ENCODE peak calls at places on chromosomes 13 and 19, in four cellular contexts. G is K562, O is H1, N is HepG2. E is an unnamed sample.

GRCh38 chr19:11264452-11265176 is 2.3 kb upstream of the DOCK6 start:
- DNase-seq in G (peak), N (peak), O (peak), E (peak)

GRCh38 chr13:99830931-99831330 is 140.6 kb downstream of the ZIC5 start:
- DNase-seq in G (no peak), O (no peak), N (no peak), E (no peak)

GRCh38 chr19:49468199-49468598 is 5.8 kb upstream of the FLT3LG start:
- DNase-seq in N (no peak), G (peak), O (no peak), E (no peak)

GRCh38 chr13:42279080-42279479 is 7.1 kb downstream of the AKAP11 start:
- DNase-seq in G (no peak), O (no peak), N (no peak), E (no peak)

GRCh38 chr19:17020823-17021222 is 5.8 kb downstream of the CPAMD8 start:
- DNase-seq in N (no peak), O (no peak), G (peak), E (peak)

GRCh38 chr13:113814435-113814821 is 49.4 kb downstream of the GAS6 start:
- DNase-seq in N (no peak), O (no peak), G (no peak), E (no peak)

GRCh38 chr13:99955747-99956472 is 15.7 kb downstream of the ZIC5 start:
- DNase-seq in N (no peak), O (peak), G (no peak), E (no peak)

GRCh38 chr13:98848736-98849135 is 96.3 kb upstream of the SLC15A1 start:
- DNase-seq in O (no peak), G (no peak), N (no peak), E (no peak)

GRCh38 chr19:19866599-19867248 is 1.0 kb downstream of the ZNF253 start:
- DNase-seq in O (peak), G (peak), N (peak), E (peak)

GRCh38 chr13:76991432-76991795 is 467 bp upstream of the CLN5 start:
- DNase-seq in N (no peak), O (no peak), G (no peak), E (no peak)

GRCh38 chr13:32315255-32316029 is at the start of the genes BRCA2 and ZAR1L:
- DNase-seq in G (peak), N (peak), O (peak), E (peak)

GRCh38 chr19:13241321-13242104 is 91.3 kb downstream of the IER2 start:
- DNase-seq in O (peak), G (no peak), N (no peak), E (no peak)

GRCh38 chr19:3538965-3539742 is at the start of gene TEKTIP1:
- DNase-seq in O (peak), N (no peak), G (peak), E (no peak)

GRCh38 chr13:91241249-91241648 is 106.2 kb upstream of the MIR17HG start:
- DNase-seq in O (no peak), N (no peak), G (no peak), E (no peak)

GRCh38 chr13:22061371-22061805 is 390.5 kb downstream of the FGF9 start:
- DNase-seq in O (no peak), N (no peak), G (no peak), E (no peak)

GRCh38 chr13:47545630-47546029 is 455.4 kb downstream of the SUCLA2 start:
- DNase-seq in G (no peak), N (no peak), O (no peak), E (no peak)

GRCh38 chr13:50437252-50437651 is 406.2 kb downstream of the DLEU7 start:
- DNase-seq in G (no peak), O (no peak), N (no peak), E (no peak)

GRCh38 chr19:41612483-41612882 is 14.4 kb downstream of the CEACAM4 start:
- DNase-seq in G (no peak), O (no peak), N (no peak), E (no peak)

GRCh38 chr13:106530209-106530906 is 5.1 kb downstream of the EFNB2 start:
- DNase-seq in N (no peak), O (no peak), G (no peak), E (peak)

GRCh38 chr13:40794414-40795368 is 5.3 kb downstream of the SLC25A15 start:
- DNase-seq in N (no peak), O (no peak), G (no peak), E (no peak)

GRCh38 chr19:2013683-2013961 is 1.9 kb downstream of the BTBD2 start:
- DNase-seq in G (no peak), N (no peak), O (no peak), E (no peak)

GRCh38 chr19:1880611-1881392 is 4.5 kb downstream of the ABHD17A start:
- DNase-seq in O (no peak), N (no peak), G (no peak), E (no peak)

GRCh38 chr13:66689037-66689619 is 541.0 kb downstream of the PCDH9 start:
- DNase-seq in N (no peak), G (no peak), O (no peak), E (peak)
- TF ChIP-seq JUN in N (no peak), G (no peak), O (no peak), E (no peak)

DNA sequence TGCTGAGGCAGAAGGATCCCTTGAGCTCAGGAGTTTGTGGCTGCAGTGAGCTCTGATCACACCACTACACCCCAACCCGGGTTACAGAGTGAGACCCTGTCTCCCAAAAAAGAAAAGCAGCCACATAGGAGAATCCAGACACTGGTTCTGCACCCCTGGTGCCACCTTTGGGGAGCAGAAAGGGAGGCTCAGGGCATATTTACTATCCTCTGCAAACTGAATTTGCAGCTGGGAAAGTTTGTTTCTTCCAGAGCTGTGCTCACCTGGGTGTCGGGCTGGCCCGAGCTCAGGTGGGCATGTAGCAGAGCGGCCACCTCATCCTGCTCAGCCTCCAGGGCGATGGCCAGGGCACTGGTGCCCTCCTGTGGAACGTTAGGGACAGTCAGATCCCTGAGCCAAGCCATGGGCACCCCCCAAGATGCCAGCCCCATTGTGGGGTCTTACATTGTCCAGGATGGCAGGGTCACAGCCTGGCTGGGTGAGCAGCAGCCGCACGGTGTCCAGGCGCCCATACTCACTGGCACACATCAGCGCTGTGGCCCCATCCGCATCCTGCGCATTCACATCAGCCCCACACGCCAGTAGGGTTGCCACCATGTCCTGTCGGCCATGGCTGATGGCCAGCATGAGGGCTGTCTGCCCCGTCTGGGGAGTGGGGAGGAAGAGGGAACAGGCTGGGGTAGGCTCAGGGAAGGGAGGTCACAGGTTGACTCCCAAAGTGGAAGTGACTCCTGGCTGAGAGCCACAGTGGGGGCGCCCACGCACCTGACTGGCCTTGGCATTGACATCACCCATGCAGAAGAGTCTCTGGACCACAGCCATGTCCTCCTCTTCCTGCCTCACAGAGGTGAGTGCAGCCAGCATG is 3.1 kb downstream of the RPS28 start:
- DNase-seq in O (peak), G (no peak), N (no peak), E (no peak)
- TF ChIP-seq POLR2AphosphoS5 in O (peak), G (no peak), N (peak), E (no peak)

GRCh38 chr19:40519352-40520322 is 52.8 kb downstream of the SPTBN4 start:
- DNase-seq in G (no peak), N (no peak), O (peak), E (no peak)
- TF ChIP-seq JUN in G (no peak), N (no peak), O (no peak), E (no peak)

GRCh38 chr13:24271611-24272451 is 37.5 kb upstream of the C1QTNF9 start:
- DNase-seq in N (peak), O (no peak), G (no peak), E (peak)

GRCh38 chr13:24271231-24271610 is 38.2 kb upstream of the C1QTNF9 start:
- DNase-seq in G (no peak), O (no peak), N (no peak), E (no peak)

GRCh38 chr13:24274452-24274971 is 34.9 kb upstream of the C1QTNF9 start:
- DNase-seq in G (no peak), N (no peak), O (no peak), E (no peak)

GRCh38 chr13:24273926-24274325 is 35.5 kb upstream of the C1QTNF9 start:
- DNase-seq in N (no peak), O (no peak), G (no peak), E (no peak)

GRCh38 chr13:24272452-24273161 is 36.8 kb upstream of the C1QTNF9 start:
- DNase-seq in O (no peak), G (no peak), N (no peak), E (no peak)
- TF ChIP-seq POLR2AphosphoS5 in O (no peak), G (no peak), N (no peak), E (no peak)

DNA sequence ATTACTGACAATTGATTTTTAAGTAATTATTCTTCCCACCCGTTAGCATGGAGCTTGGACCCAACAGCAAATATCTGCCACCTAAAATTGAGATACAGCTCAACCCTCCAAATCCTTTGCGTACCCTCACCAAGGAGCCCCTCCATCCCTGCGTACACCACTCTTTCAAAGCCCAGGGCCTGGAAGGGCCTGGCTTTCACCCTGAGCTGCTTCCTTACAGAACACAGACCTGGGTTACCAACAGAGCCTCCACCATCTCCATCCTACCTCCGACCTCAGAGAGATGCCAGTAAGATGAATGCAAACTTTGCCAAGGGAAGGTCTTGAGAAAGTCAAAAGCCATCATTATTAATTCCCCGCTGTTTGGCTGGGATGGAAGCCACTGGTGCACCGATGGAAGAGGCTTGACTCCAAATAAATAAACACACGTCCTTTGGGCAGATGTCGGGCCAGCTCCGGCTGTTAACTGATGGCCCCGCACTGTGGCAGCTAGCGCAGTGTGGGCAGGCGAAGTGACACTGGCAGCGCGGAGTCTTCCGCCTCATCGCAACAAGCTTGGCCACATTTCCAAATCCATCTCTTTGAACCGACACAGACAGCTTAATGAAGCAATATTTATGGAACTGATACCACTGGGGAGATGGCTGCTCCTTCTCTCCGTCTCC is 150.2 kb upstream of the VSTM2B start:
- DNase-seq in O (peak), N (no peak), G (no peak), E (no peak)
- TF ChIP-seq JUN in O (no peak), N (no peak), G (no peak), E (no peak)

DNA sequence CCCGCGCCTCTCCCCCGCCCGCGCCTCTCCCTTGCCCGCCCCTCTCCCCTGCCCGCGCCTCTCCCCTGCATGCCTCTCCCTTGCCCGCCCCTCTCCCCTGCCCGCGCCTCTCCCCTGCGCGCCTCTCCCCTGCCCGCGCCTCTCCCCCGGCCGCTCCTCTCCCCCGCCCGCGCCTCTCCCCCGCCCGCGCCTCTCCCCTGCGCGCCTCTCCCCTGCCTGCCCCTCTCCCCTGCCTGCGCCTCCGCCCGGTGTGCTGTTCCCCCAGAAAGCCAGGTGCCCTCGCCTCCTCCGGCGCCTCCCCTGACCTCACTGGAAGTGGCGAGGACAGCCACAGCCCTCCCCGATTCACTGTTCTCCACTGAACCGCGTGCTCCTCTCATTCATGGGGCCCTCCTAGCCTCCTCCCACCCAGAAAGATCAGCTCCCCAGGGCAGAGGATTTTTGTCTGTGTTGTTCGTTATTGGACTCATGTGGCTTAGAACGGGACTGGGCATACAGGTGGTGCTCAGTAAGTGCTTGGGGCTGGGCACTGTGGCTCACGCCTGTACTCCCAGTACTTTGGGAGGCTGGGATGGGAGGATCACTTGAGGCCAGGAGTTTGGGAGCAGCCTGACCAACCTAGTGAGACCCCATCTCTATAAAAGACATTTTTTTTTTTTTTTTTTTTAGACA is 3.6 kb downstream of the PRTN3 start:
- DNase-seq in G (peak), N (no peak), O (no peak), E (no peak)
- TF ChIP-seq POLR2AphosphoS5 in G (no peak), N (no peak), O (no peak), E (no peak)

GRCh38 chr19:46821512-46822359 is 28.9 kb downstream of the AP2S1 start:
- DNase-seq in G (no peak), N (no peak), O (no peak), E (no peak)
- TF ChIP-seq JUN in G (no peak), N (no peak), O (no peak), E (no peak)

GRCh38 chr13:26508885-26509284 is 48.6 kb upstream of the WASF3 start:
- DNase-seq in O (no peak), G (no peak), N (no peak), E (no peak)
- TF ChIP-seq POLR2AphosphoS5 in O (no peak), G (no peak), N (no peak), E (no peak)